ENCODE peak calls at places on chromosomes 3 and 15, in eight cellular contexts. K is H1, J is fibroblast of lung, C is BE2C, W is cardiac muscle cell, Q is heart right ventricle, T is colonic mucosa, B is K562. O is an unnamed sample.

GRCh38 chr15:97904196-97904572 is 56.3 kb upstream of the ARRDC4 start:
- DNase-seq in Q (peak), W (peak), C (peak), B (peak), T (peak), J (peak), K (peak), O (peak)

GRCh38 chr3:16381426-16381825 is 116.4 kb downstream of the OXNAD1 start:
- DNase-seq in W (no peak), C (no peak), J (no peak), Q (no peak), K (no peak), T (no peak), B (no peak), O (no peak)

GRCh38 chr15:31271224-31271635 is 55.4 kb upstream of the KLF13 start:
- DNase-seq in W (no peak), Q (no peak), J (no peak), K (peak), T (no peak), C (no peak), B (no peak), O (no peak)

GRCh38 chr3:107962946-107963345 is 127.9 kb downstream of the CD47 start:
- DNase-seq in B (no peak), J (peak), C (peak), T (no peak), K (no peak), Q (no peak), W (no peak), O (peak)

GRCh38 chr15:39273805-39274411 is 307.0 kb upstream of the THBS1 start:
- DNase-seq in B (no peak), Q (no peak), T (peak), W (no peak), J (peak), K (no peak), C (no peak), O (peak)

GRCh38 chr3:146466596-146466995 is 2.8 kb downstream of the PLSCR2 start:
- DNase-seq in J (peak), K (no peak), Q (no peak), W (no peak), B (no peak), C (no peak), T (no peak), O (peak)

GRCh38 chr3:66715806-66716205 is 215.0 kb upstream of the LRIG1 start:
- DNase-seq in Q (no peak), W (no peak), B (no peak), K (no peak), J (no peak), C (no peak), T (no peak), O (no peak)

GRCh38 chr3:187714404-187714979 is 12.1 kb upstream of the RTP2 start:
- DNase-seq in Q (no peak), B (peak), W (peak), T (peak), J (peak), K (peak), C (peak), O (peak)

GRCh38 chr3:10707089-10707983 is 108.7 kb upstream of the SLC6A11 start:
- DNase-seq in T (no peak), J (no peak), B (no peak), Q (no peak), W (peak), K (peak), C (no peak), O (no peak)

GRCh38 chr3:99586680-99587079 is 51.7 kb upstream of the COL8A1 start:
- DNase-seq in Q (no peak), W (no peak), J (peak), B (no peak), T (no peak), K (no peak), C (no peak), O (peak)

GRCh38 chr3:51862886-51863285 is 1.5 kb downstream of the IQCF2 start:
- DNase-seq in J (no peak), T (no peak), W (no peak), B (no peak), K (no peak), Q (no peak), C (peak), O (no peak)

GRCh38 chr15:69997701-69998273 is 99.9 kb downstream of the TLE3 start:
- DNase-seq in Q (peak), B (no peak), K (no peak), C (peak), T (peak), J (peak), W (no peak), O (peak)

DNA sequence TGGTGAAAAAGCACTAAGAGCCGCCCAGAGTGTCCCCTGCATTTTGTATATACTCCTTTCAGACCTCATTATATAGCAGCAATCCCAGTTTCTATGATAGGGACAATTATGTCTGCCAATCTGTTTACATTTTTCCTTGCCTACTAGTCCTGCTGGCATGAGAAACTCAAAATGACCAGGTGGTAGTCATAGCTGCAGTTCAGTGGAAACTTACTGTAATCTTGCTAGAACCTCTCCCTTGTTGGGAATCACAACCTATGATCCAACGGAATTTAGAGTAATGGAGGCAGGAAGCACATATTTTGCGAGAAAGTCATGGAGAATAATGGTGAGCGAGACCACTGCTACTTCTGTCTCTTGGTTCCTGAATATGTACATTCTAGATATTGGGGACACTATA is 28.6 kb upstream of the MINAR1 start:
- DNase-seq in W (no peak), T (no peak), B (no peak), Q (no peak), J (no peak), C (no peak), K (no peak), O (no peak)
- TF ChIP-seq CTCF in W (no peak), T (no peak), B (no peak), Q (no peak), J (no peak), C (no peak), K (no peak), O (no peak)

DNA sequence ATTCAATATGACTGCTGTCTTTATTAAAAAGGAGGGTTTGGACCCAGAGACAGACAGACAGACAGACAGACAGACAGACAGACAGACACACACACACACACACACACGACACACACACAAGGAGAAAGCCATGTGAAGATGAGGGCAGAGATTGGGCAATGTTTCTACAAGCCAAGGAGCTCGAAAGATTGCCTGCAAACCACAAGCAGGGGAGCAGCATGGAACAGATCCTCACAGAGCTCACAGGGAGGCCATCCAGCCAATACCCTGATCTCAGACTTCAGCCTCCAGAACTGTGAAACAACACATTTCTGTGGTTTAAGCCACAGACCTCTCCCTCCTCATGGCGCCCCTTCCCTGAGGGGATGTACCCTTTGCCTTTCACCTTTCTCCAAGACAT is 35.8 kb upstream of the ABHD2 start:
- DNase-seq in K (no peak), Q (no peak), J (peak), C (no peak), T (no peak), W (no peak), B (no peak), O (peak)
- H3K4me3 ChIP-seq in K (no peak), Q (no peak), J (no peak), C (no peak), T (no peak), W (no peak), B (no peak), O (no peak)

DNA sequence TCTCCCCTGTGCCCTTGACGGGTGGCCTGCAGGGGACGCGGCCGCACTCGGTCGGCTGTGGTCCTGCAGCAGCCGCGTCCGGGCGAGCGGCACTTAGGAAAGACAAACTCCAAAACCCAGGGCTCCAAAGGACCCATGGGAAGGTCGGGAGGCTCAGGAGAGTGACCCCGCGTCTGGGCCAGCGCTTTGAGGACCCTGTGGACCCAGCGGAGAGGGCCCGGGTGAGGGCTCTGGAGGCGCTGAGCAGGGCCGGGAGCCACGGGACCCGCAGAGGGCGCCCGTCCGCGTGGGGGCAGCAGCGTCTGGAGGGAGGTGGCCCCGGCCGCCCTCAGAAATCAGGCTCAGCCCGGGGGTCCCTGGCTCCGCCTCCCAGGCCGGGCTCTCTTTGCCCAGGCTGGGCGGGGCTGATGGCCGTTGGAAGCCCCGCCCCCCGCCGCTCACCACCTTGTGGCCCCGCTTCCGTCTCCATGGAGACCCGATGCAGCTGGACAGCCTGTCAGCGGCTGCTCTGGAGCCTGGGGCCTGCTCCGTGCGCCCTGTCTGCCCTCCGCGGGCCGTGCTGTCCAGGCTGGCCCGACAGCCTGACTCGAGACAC is 34.6 kb upstream of the RPL32 start:
- DNase-seq in W (peak), T (peak), B (peak), K (peak), C (peak), J (peak), Q (peak), O (no peak)
- TF ChIP-seq CTCF in W (peak), T (no peak), B (peak), K (no peak), C (peak), J (no peak), Q (peak), O (peak)

DNA sequence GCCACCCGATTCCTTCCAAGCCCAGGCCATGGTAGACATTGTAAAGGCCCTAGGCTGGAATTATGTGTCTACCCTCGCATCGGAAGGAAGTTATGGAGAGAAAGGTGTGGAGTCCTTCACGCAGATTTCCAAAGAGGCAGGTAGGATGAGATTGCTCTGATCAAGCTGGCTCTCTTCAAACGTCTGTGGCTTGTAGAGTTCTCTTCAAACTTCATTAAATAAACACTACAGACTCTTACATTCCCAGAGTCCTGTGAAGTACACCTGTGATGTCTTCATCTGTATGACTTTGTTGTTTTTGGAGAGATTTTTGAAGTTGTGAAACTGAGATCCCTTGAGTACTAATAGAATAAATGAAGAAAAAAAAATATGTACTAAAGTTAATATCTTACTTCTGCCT is 285.6 kb downstream of the GRM7 start:
- DNase-seq in T (no peak), B (no peak), J (no peak), K (no peak), W (no peak), Q (no peak), C (no peak), O (no peak)
- H3K4me3 ChIP-seq in T (no peak), B (no peak), J (no peak), K (no peak), W (no peak), Q (no peak), C (no peak), O (no peak)

GRCh38 chr3:195853036-195853435 is 41.3 kb upstream of the MUC4 start:
- DNase-seq in W (no peak), Q (no peak), B (no peak), T (no peak), C (no peak), K (no peak), J (no peak), O (no peak)

GRCh38 chr3:195854628-195855300 is 43.0 kb upstream of the MUC4 start:
- DNase-seq in T (no peak), C (no peak), B (peak), W (no peak), J (no peak), Q (no peak), K (no peak), O (no peak)

GRCh38 chr3:195856410-195857084 is 44.8 kb upstream of the MUC4 start:
- DNase-seq in T (no peak), J (no peak), B (peak), Q (no peak), C (no peak), W (no peak), K (no peak), O (no peak)

GRCh38 chr3:195853930-195854478 is 42.3 kb upstream of the MUC4 start:
- DNase-seq in Q (no peak), K (no peak), W (no peak), B (no peak), C (no peak), J (no peak), T (no peak), O (no peak)

DNA sequence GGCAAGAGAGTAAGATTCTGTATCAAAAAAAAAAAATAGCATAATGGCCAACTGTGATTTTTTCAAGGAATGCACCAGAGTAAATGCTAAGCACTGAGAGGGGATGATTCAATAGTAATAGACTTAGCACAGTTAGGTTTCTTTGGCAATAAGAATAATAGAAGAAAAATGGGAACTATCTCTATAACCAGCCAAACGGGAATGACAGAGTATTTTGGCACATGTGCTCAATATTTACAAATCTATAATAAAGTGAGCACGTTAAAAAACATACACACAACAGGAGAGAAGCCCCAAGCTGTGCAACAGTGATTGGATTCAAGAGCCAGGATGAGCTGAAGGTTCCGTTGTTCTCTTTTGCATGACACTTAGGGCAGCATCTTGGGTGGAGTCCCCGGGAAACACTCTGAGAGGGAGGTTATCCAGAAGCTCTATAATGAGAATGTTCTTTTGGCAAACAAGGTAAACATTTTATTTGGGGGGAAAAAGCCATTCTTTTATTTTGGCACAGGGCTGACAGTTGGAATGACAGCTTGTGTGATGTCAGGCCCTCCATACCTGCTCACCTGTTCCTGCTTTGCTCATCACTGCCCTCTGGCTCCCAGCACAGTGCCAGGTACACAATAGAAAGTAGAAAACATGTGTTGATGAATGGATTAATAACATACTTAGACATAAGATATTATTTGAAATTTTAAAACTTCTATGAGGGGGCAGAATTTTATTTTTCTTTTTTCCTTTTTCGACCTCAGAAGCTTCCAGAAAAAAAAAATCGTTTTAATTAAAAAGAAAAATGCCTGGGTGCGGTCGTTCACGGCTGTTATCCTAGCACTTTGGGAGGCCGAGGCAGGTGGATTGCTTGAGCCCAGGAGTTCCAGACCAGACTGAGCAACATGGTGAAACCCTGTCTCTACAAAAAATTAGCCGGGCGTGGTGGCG is 44.0 kb upstream of the MUC4 start:
- DNase-seq in J (no peak), W (no peak), C (no peak), B (no peak), K (no peak), T (no peak), Q (no peak), O (no peak)
- TF ChIP-seq CTCF in J (no peak), W (no peak), C (no peak), B (peak), K (peak), T (no peak), Q (no peak), O (no peak)

GRCh38 chr15:40358492-40359353 is 704 bp downstream of the DISP2 start:
- DNase-seq in C (peak), J (no peak), T (peak), K (no peak), Q (no peak), W (peak), B (peak), O (no peak)
- H3K4me3 ChIP-seq in C (peak), J (peak), T (peak), K (peak), Q (peak), W (peak), B (peak), O (peak)

GRCh38 chr15:25689592-25689991 is 173.5 kb downstream of the ATP10A start:
- DNase-seq in K (no peak), Q (no peak), C (no peak), T (no peak), B (no peak), W (peak), J (no peak), O (no peak)
- TF ChIP-seq CTCF in K (peak), Q (no peak), C (no peak), T (no peak), B (no peak), W (no peak), J (no peak), O (no peak)

DNA sequence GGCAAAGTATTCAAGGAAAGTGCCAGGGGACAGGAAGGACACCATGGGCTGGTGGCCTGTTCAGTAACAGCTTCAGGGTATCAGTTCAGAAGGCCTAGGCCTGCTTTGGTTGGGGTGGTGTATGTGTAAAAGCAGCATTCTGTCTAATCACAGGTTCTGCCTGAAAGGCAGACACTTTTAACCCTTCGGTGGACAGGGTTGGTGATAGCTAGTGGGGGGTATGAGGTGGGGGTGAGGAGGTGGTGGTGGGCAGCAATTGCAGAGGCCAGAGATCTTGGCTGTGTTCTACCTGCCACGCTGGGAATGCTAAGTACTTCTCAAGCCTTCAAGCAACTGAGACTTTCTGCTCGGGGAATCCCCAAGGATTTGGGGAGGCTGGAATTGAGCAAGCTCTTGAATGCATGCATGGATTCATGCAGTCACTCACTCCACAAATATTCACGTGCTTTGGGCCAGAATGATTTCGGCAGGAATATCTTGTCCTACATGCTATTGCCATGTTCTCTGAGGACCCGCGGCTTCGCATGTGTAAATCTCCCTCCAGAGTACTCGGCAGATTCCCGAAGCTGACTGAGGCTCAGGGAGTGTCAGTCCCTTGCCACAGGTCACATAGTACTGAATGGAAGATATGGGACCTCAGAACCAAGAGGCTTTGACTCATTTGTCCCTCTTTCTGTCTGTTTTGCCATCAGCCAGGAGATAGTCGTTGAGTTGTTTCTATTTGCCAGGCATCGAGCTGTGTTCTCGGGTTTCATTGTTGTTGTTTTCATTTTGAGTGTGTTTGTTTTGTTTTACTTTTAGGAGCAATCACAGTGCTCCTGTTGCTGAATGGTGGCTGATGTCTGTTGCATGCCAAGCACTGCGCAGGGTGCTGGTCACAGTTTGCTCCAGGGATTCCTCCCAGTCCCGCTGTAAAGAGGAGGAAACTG is 65.5 kb downstream of the SMAD3 start:
- DNase-seq in Q (no peak), T (no peak), W (no peak), K (no peak), B (no peak), C (no peak), J (no peak), O (no peak)
- H3K4me3 ChIP-seq in Q (no peak), T (no peak), W (no peak), K (no peak), B (no peak), C (no peak), J (no peak), O (no peak)

O was measured in astrocyte of the spinal cord.